ENCODE peak calls at places on chromosomes 4 and X, in seven cellular contexts. S, X, Z, I, L, J and B are unnamed samples.

GRCh38 chrX:54808109-54808604 is 612 bp downstream of the MAGED2 start:
- DNase-seq in J (no peak), L (peak; percentile 59), Z (no peak), X (peak; percentile 2), S (peak; percentile 76), I (peak; percentile 6), B (peak; percentile 52)

GRCh38 chr4:140718240-140718639 is 37.9 kb downstream of the TBC1D9 start:
- DNase-seq in Z (no peak), I (no peak), S (no peak), L (no peak), J (no peak), X (no peak), B (no peak)

GRCh38 chr4:119870868-119871267 is 195.8 kb downstream of the MAD2L1 start:
- DNase-seq in Z (no peak), S (no peak), X (no peak), J (no peak), I (no peak), L (no peak), B (no peak)

GRCh38 chrX:9888953-9889470 is 78.1 kb upstream of the CLDN34 start:
- DNase-seq in X (no peak), S (no peak), I (no peak), L (no peak), Z (no peak), J (no peak), B (no peak)

GRCh38 chrX:138710866-138711331 is 618 bp downstream of the FGF13 start:
- DNase-seq in J (no peak), Z (no peak), I (no peak), X (no peak), S (no peak), L (no peak), B (no peak)

GRCh38 chr4:68369474-68369805 is 19.6 kb upstream of the YTHDC1 start:
- DNase-seq in S (no peak), Z (no peak), L (no peak), X (no peak), J (no peak), I (peak; percentile 32), B (no peak)

GRCh38 chr4:74054483-74055032 is 16.1 kb upstream of the CXCL3 start:
- DNase-seq in S (no peak), L (no peak), X (no peak), Z (no peak), J (no peak), I (no peak), B (no peak)

GRCh38 chr4:86302242-86302641 is 57.6 kb downstream of the MAPK10 start:
- DNase-seq in I (no peak), S (peak; percentile 36), J (no peak), L (no peak), Z (no peak), X (peak; percentile 3), B (no peak)

GRCh38 chrX:39613997-39614679 is 483.6 kb downstream of the BCOR start:
- DNase-seq in L (no peak), S (peak; percentile 59), X (no peak), Z (peak; percentile 25), J (peak; percentile 46), I (no peak), B (peak; percentile 71)

GRCh38 chr4:7030856-7031255 is 12.3 kb upstream of the TADA2B start:
- DNase-seq in J (no peak), S (no peak), I (no peak), Z (no peak), X (no peak), L (no peak), B (no peak)

GRCh38 chr4:7027284-7027683 is 15.9 kb upstream of the TADA2B start:
- DNase-seq in X (no peak), L (no peak), S (no peak), J (no peak), I (no peak), Z (no peak), B (no peak)

GRCh38 chr4:7027913-7028312 is 15.3 kb upstream of the TADA2B start:
- DNase-seq in S (no peak), X (no peak), L (no peak), J (no peak), I (no peak), Z (no peak), B (no peak)

GRCh38 chr4:7029921-7030320 is 13.3 kb upstream of the TADA2B start:
- DNase-seq in S (no peak), Z (no peak), J (no peak), X (no peak), L (no peak), I (no peak), B (no peak)

GRCh38 chr4:7029212-7029611 is 14.0 kb upstream of the TADA2B start:
- DNase-seq in Z (no peak), S (no peak), J (no peak), L (no peak), X (no peak), I (no peak), B (no peak)
- H3K4me3 ChIP-seq in Z (no peak overlapping the region), S (no peak overlapping the region), J (no peak overlapping the region), L (no peak overlapping the region), X (no peak overlapping the region), I (no peak overlapping the region), B (no peak overlapping the region)

GRCh38 chr4:26267087-26267486 is 53.7 kb upstream of the RBPJ start:
- DNase-seq in Z (no peak), J (no peak), I (no peak), X (no peak), S (no peak), L (no peak), B (no peak)
- TF ChIP-seq YY1 in Z (no peak), J (no peak), I (no peak), X (no peak), S (no peak), L (no peak), B (no peak)

DNA sequence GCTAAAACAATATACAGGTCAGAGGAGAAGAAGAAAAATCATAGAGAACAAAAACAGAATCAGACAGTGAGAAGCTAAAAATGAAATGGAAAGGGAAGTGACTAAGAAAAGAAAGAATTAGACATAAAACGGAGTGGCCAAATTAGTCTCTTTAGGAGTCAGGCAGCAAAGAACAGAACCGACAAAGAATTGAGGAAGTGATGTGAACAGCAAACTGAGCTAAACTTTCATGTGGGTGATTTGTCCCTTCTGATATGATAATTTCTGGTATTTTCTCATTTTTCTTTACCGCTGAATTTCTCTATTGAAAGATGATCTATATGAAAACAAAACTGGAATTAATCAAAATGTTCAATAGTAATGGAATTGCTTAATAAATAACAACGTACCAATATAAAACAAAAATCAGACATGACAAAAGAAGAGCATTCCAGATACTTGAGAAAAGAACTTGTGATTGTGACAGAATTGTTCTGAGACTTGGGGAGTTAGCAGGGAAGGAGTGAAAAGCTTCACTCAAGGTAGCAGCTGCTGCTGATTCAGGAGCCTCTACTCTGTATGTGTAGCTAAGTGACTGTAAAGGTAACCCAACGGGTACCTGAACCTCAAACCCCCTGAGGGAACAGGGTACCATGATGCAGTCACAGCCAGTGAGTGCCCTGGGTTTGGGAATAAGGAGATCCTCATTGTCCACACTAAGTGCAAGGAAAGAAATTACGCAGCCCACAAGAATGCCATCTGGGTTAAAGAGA is 8.8 kb downstream of the TAPT1 start:
- DNase-seq in X (no peak), J (no peak), L (no peak), S (no peak), Z (no peak), I (no peak), B (no peak)
- H3K4me1 ChIP-seq in X (peaks cover 22% of the 10 kb centered on the region), J (peaks cover 11% of the 10 kb centered on the region), L (no peaks in the 10 kb centered on the region), S (no peaks in the 10 kb centered on the region), Z (no peaks in the 10 kb centered on the region), I (no peaks in the 10 kb centered on the region), B (no peaks in the 10 kb centered on the region)

GRCh38 chr4:54657194-54657555 is 582 bp upstream of the KIT start:
- DNase-seq in X (no peak), S (peak; percentile 14), J (no peak), I (no peak), Z (no peak), L (no peak), B (no peak)
- H3K4me3 ChIP-seq in X (no peak overlapping the region), S (peak overlapping the region; percentile 76), J (no peak overlapping the region), I (no peak overlapping the region), Z (peak overlapping the region; percentile 88), L (no peak overlapping the region), B (peak overlapping the region; percentile 78)